ENCODE peak calls at places on chromosome 1, in seven cellular contexts. V is anterior cingulate cortex, G is endothelial cell, X is NCI-H2081, S is adipocyte, J is GDM1, O is HAP-1. M is an unnamed sample.

GRCh38 chr1:24058671-24059455 is 53.1 kb downstream of the MYOM3 start:
- DNase-seq in S (no peak), J (no peak), V (no peak), O (no peak), X (no peak), G (no peak), M (no peak)

GRCh38 chr1:224589006-224589405 is 27.1 kb upstream of the CNIH3 start:
- DNase-seq in X (no peak), O (no peak), G (no peak), V (no peak), J (no peak), S (peak), M (peak)

GRCh38 chr1:172270605-172271004 is 149.9 kb upstream of the C1orf105 start:
- DNase-seq in O (no peak), V (no peak), G (no peak), J (no peak), S (peak), X (no peak), M (peak)

GRCh38 chr1:228810855-228811654 is 75.8 kb downstream of the RHOU start:
- DNase-seq in V (no peak), G (no peak), X (no peak), O (no peak), S (no peak), J (no peak), M (no peak)

GRCh38 chr1:78483903-78484302 is 6.9 kb upstream of the PTGFR start:
- DNase-seq in X (no peak), S (no peak), V (no peak), J (no peak), O (no peak), G (no peak), M (peak)

GRCh38 chr1:172630868-172631267 is 28.0 kb upstream of the FASLG start:
- DNase-seq in J (no peak), X (no peak), V (no peak), G (no peak), S (no peak), O (no peak), M (peak)

GRCh38 chr1:58406296-58407071 is 140.0 kb downstream of the OMA1 start:
- DNase-seq in J (no peak), S (no peak), G (no peak), V (no peak), O (no peak), X (no peak), M (peak)

GRCh38 chr1:5597991-5598823 is 394.0 kb downstream of the NPHP4 start:
- DNase-seq in X (no peak), V (no peak), O (no peak), G (no peak), S (no peak), J (no peak), M (no peak)

GRCh38 chr1:160711528-160712311 is at the start of gene CD48:
- DNase-seq in J (peak), X (no peak), V (no peak), O (no peak), S (no peak), G (no peak), M (no peak)

GRCh38 chr1:46053734-46054133 is 78.7 kb downstream of the PIK3R3 start:
- DNase-seq in O (no peak), V (no peak), J (no peak), X (no peak), G (no peak), S (no peak), M (no peak)

GRCh38 chr1:51607676-51608075 is 9.2 kb upstream of the OSBPL9 start:
- DNase-seq in G (no peak), V (no peak), O (no peak), S (no peak), X (no peak), J (no peak), M (peak)

GRCh38 chr1:11746092-11746491 is 10.2 kb downstream of the AGTRAP start:
- DNase-seq in S (no peak), G (no peak), X (no peak), V (no peak), O (no peak), J (no peak), M (no peak)

GRCh38 chr1:20339811-20340457 is 49.3 kb downstream of the VWA5B1 start:
- DNase-seq in O (no peak), X (no peak), S (no peak), G (no peak), J (no peak), V (no peak), M (no peak)